ENCODE peak calls at places on chromosomes 12 and 14, in ten cellular contexts. S is LoVo, Q is cardiac muscle cell, I is mucosa of gallbladder, D is left ventricle myocardium inferior, N is cardiac fibroblast, T is Karpas-422, E is NCI-H774, H is AG04450, L is stomach. Z is an unnamed sample.

GRCh38 chr14:99506269-99506668 is 25.1 kb downstream of the CCNK start:
- DNase-seq in S (no peak), Q (no peak), I (no peak), D (no peak), N (no peak), T (no peak), E (no peak), H (no peak), L (no peak), Z (no peak)

GRCh38 chr14:97056086-97056485 is 258.9 kb downstream of the VRK1 start:
- DNase-seq in S (no peak), Q (no peak), I (no peak), D (no peak), N (no peak), T (no peak), E (no peak), H (no peak), L (no peak), Z (no peak)

GRCh38 chr12:52277486-52278245 is 3.2 kb downstream of the KRT86 start:
- DNase-seq in S (peak; percentile 23), Q (no peak), I (peak; percentile 36), D (no peak), N (no peak), T (no peak), E (peak; percentile 11), H (no peak), L (peak; percentile 20), Z (no peak)

GRCh38 chr12:12705833-12706520 is 10.0 kb upstream of the GPR19 start:
- DNase-seq in S (no peak), Q (no peak), I (peak; percentile 49), D (no peak), N (no peak), T (no peak), E (no peak), H (no peak), L (peak; percentile 55), Z (no peak)

GRCh38 chr14:75558440-75558839 is 20.0 kb upstream of the FLVCR2 start:
- DNase-seq in S (no peak), Q (no peak), I (no peak), D (no peak), N (no peak), T (no peak), E (no peak), H (no peak), L (no peak), Z (no peak)

GRCh38 chr14:95464524-95464923 is 51.9 kb downstream of the SYNE3 start:
- DNase-seq in S (no peak), Q (no peak), I (no peak), D (no peak), N (no peak), T (no peak), E (no peak), H (no peak), L (no peak), Z (no peak)

GRCh38 chr12:92226036-92226661 is 80.5 kb upstream of the BTG1 start:
- DNase-seq in S (no peak), Q (no peak), I (no peak), D (no peak), N (peak; percentile 25), T (no peak), E (no peak), H (no peak), L (no peak), Z (no peak)

GRCh38 chr12:57993030-57993429 is 51.7 kb downstream of the ATP23 start:
- DNase-seq in S (no peak), Q (no peak), I (no peak), D (no peak), N (peak; percentile 8), T (peak; percentile 46), E (no peak), H (no peak), L (no peak), Z (no peak)

GRCh38 chr14:105313381-105314286 is 914 bp upstream of the PACS2 start:
- DNase-seq in S (no peak), Q (peak; percentile 34), I (no peak), D (no peak), N (peak; percentile 18), T (no peak), E (peak; percentile 56), H (no peak), L (peak; percentile 43), Z (peak; percentile 27)

GRCh38 chr14:104802120-104802912 is 1.4 kb downstream of the ZBTB42 start:
- DNase-seq in S (no peak), Q (no peak), I (no peak), D (no peak), N (no peak), T (no peak), E (no peak), H (no peak), L (no peak), Z (no peak)

GRCh38 chr12:113077057-113077858 is 20.7 kb downstream of the DTX1 start:
- DNase-seq in S (no peak), Q (no peak), I (no peak), D (no peak), N (no peak), T (no peak), E (no peak), H (no peak), L (no peak), Z (no peak)

Z was measured in germinal center.